ENCODE peak calls at places on chromosome 17, in seven cellular contexts. X, I, A, G, Z, E and T are unnamed samples.
A peak's percentile ranks its signal among the peaks of the same experiment; 100 is the strongest.

GRCh38 chr17:3603119-3603869 is 5.9 kb downstream of the TRPV1 start:
- DNase-seq in X (no peak), I (no peak), G (peak; percentile 89), A (peak; percentile 92), Z (peak; percentile 22), E (peak; percentile 34), T (no peak)

GRCh38 chr17:75010683-75011406 is 1.6 kb upstream of the MRPL58 start:
- DNase-seq in I (no peak), A (peak; percentile 69), E (peak; percentile 87), X (no peak), G (no peak), Z (peak; percentile 69), T (no peak)

GRCh38 chr17:45409659-45410076 is 23.0 kb downstream of the ARHGAP27 start:
- DNase-seq in G (peak; percentile 89), X (no peak), A (no peak), I (no peak), Z (peak; percentile 74), E (no peak), T (no peak)

GRCh38 chr17:63826468-63827001 is 696 bp upstream of the PSMC5 start:
- DNase-seq in E (peak; percentile 74), Z (peak; percentile 71), G (peak; percentile 90), X (no peak), I (no peak), A (peak; percentile 76), T (no peak)

GRCh38 chr17:28144019-28144418 is 101.5 kb downstream of the NLK start:
- DNase-seq in A (no peak), I (no peak), E (no peak), X (no peak), Z (no peak), G (no peak), T (no peak)

GRCh38 chr17:77416096-77416713 is 275.4 kb downstream of the SEC14L1 start:
- DNase-seq in E (no peak), X (no peak), Z (no peak), I (no peak), A (no peak), G (no peak), T (no peak)

GRCh38 chr17:19769946-19770652 is 22.0 kb upstream of the ALDH3A1 start:
- DNase-seq in G (peak; percentile 87), Z (no peak), I (no peak), E (peak; percentile 56), X (no peak), A (peak; percentile 69), T (no peak)

GRCh38 chr17:73269329-73269615 is 7.6 kb upstream of the CPSF4L start:
- DNase-seq in I (no peak), E (no peak), A (no peak), Z (no peak), G (no peak), X (no peak), T (no peak)

GRCh38 chr17:57294629-57295501 is 38.5 kb downstream of the MSI2 start:
- DNase-seq in E (peak; percentile 25), G (no peak), Z (no peak), A (no peak), I (no peak), X (no peak), T (no peak)

GRCh38 chr17:77373298-77374169 is 232.8 kb downstream of the SEC14L1 start:
- DNase-seq in G (peak; percentile 91), E (peak; percentile 73), A (peak; percentile 73), X (peak; percentile 23), Z (peak; percentile 90), I (no peak), T (no peak)

GRCh38 chr17:76265624-76266243 is 586 bp downstream of the UBALD2 start:
- DNase-seq in G (peak; percentile 94), E (peak; percentile 67), Z (peak; percentile 94), X (peak; percentile 46), A (peak; percentile 81), I (no peak), T (no peak)

GRCh38 chr17:82775033-82775823 is 23.4 kb downstream of the TBCD start:
- DNase-seq in A (peak; percentile 66), E (peak; percentile 45), G (peak; percentile 99), I (no peak), Z (peak; percentile 87), X (peak; percentile 40), T (no peak)

GRCh38 chr17:1997587-1998425 is 27.3 kb downstream of the RTN4RL1 start:
- DNase-seq in Z (peak; percentile 86), G (peak; percentile 87), A (peak; percentile 44), E (no peak), X (no peak), I (no peak), T (no peak)

GRCh38 chr17:64662774-64663367 is 764 bp upstream of the SMURF2 start:
- DNase-seq in A (no peak), X (no peak), I (peak; percentile 41), Z (no peak), G (no peak), E (no peak), T (no peak)

GRCh38 chr17:81870155-81870977 is 771 bp downstream of the ARHGDIA start:
- DNase-seq in X (peak; percentile 42), E (peak; percentile 71), A (peak; percentile 82), I (no peak), G (peak; percentile 95), Z (no peak), T (no peak)

GRCh38 chr17:48026503-48027321 is 10.9 kb downstream of the COPZ2 start:
- DNase-seq in I (peak; percentile 80), Z (peak; percentile 97), X (peak; percentile 57), E (peak; percentile 87), G (peak; percentile 98), A (peak; percentile 99), T (peak; percentile 52)

GRCh38 chr17:7886227-7887037 is 2.2 kb upstream of the CHD3 start:
- DNase-seq in E (peak; percentile 61), X (peak; percentile 60), G (peak; percentile 92), A (peak; percentile 55), I (no peak), Z (no peak), T (no peak)
- H3K27ac ChIP-seq in E (peak overlapping the region; percentile 95), X (peak overlapping the region; percentile 79), G (peak overlapping the region; percentile 75), A (peak overlapping the region; percentile 90), I (no peak overlapping the region), Z (peak overlapping the region; percentile 95), T (peak overlapping the region; percentile 96)

GRCh38 chr17:17414316-17414937 is 62.4 kb upstream of the MED9 start:
- DNase-seq in G (peak; percentile 91), I (no peak), Z (no peak), E (no peak), X (no peak), A (peak; percentile 95), T (no peak)
- H3K27ac ChIP-seq in G (peak overlapping the region; percentile 93), I (no peak overlapping the region), Z (no peak overlapping the region), E (no peak overlapping the region), X (no peak overlapping the region), A (peak overlapping the region; percentile 91), T (no peak overlapping the region)

GRCh38 chr17:79074650-79075432 is at the start of gene ENGASE:
- DNase-seq in Z (peak; percentile 98), X (peak; percentile 90), A (peak; percentile 97), I (peak; percentile 75), E (peak; percentile 91), G (peak; percentile 100), T (no peak)

GRCh38 chr17:79075433-79075805 is 795 bp downstream of the ENGASE start:
- DNase-seq in Z (no peak), A (peak; percentile 56), E (peak; percentile 22), X (no peak), I (no peak), G (peak; percentile 39), T (no peak)

GRCh38 chr17:79073706-79074088 is 927 bp upstream of the ENGASE start:
- DNase-seq in G (peak; percentile 86), Z (no peak), I (no peak), X (no peak), A (no peak), E (no peak), T (no peak)

GRCh38 chr17:79077587-79077986 is 3.0 kb downstream of the ENGASE start:
- DNase-seq in G (peak; percentile 55), A (no peak), I (no peak), X (no peak), Z (peak; percentile 46), E (no peak), T (no peak)

DNA sequence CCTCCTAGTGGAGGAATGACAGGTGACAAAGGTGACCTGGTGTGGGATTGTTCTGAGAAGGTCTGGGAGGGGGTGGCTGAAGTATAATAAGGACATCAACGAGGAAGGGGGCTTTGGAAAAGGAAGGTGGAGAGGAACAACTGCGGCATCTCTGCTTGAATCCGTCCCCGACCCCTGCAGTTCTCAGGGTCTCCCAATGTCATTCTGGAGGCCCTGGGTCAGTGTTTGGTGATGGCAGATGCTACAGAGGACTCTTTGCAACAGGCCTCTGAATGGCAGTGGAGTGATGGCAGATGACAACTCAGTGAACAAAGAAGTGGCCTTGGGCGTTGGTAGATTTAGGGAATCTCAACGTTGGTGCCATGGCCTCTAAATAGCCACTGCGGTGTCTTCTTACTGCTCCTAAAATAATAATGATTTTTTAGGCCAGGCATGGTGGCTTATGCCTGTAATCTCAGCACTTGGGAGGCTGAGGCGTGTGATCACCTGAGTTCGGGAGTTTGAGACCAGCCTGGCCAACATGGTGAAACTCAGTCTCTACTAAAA is 1.3 kb downstream of the ENGASE start:
- DNase-seq in A (no peak), I (no peak), Z (no peak), X (no peak), E (no peak), G (peak; percentile 80), T (no peak)
- H3K27ac ChIP-seq in A (no peak overlapping the region), I (no peak overlapping the region), Z (no peak overlapping the region), X (peak overlapping the region; percentile 51), E (no peak overlapping the region), G (no peak overlapping the region), T (peak overlapping the region; percentile 77)

DNA sequence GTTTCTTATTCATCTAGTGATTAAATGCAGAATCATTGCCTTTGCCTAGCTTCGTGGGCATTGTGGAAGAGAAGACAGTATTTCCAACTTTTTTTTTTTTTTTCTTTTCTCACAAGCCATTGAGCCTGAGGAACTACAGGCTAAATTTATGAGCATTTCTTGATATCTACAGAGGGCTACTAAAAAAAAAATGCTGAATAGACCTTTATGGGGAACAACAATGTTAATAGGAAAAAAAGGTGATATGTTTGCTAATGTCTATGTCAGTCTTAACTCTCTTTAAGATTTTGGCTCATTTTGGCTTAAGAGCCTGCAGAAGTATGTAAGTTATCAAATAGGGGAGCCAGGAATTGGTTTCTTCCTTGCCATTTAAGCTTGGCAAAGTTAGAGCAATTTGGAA is 6.0 kb downstream of the WIPF2 start:
- DNase-seq in Z (no peak), I (no peak), E (no peak), A (no peak), X (no peak), G (no peak), T (no peak)
- H3K27ac ChIP-seq in Z (no peak overlapping the region), I (no peak overlapping the region), E (no peak overlapping the region), A (peak overlapping the region; percentile 80), X (no peak overlapping the region), G (peak overlapping the region; percentile 1), T (no peak overlapping the region)

GRCh38 chr17:32015245-32016013 is 8.2 kb downstream of the LRRC37B start:
- DNase-seq in I (no peak), A (no peak), Z (no peak), X (no peak), G (peak; percentile 23), E (no peak), T (peak; percentile 72)
- H3K27ac ChIP-seq in I (no peak overlapping the region), A (no peak overlapping the region), Z (no peak overlapping the region), X (no peak overlapping the region), G (no peak overlapping the region), E (no peak overlapping the region), T (peak overlapping the region; percentile 35)